ENCODE peak calls at places on chromosomes 7 and 10, in seven cellular contexts. One of them, this sample, is unnamed.

GRCh38 chr7:151408839-151409554 is 841 bp downstream of the WDR86 start:
- DNase-seq in OCI-LY7: peak
- DNase-seq in GM06990: no peak
- DNase-seq in GM13976: no peak
- DNase-seq in left ventricle myocardium inferior: no peak
- DNase-seq in AG09309: no peak
- DNase-seq in foreskin fibroblast: no peak
- DNase-seq in this sample: no peak

GRCh38 chr7:132035517-132036362 is 479.3 kb upstream of the PODXL start:
- DNase-seq in GM06990: no peak
- DNase-seq in OCI-LY7: no peak
- DNase-seq in AG09309: no peak
- DNase-seq in left ventricle myocardium inferior: no peak
- DNase-seq in GM13976: no peak
- DNase-seq in foreskin fibroblast: no peak
- DNase-seq in this sample: no peak

GRCh38 chr10:51389415-51390342 is 309.7 kb downstream of the CSTF2T start:
- DNase-seq in AG09309: peak
- DNase-seq in foreskin fibroblast: peak
- DNase-seq in OCI-LY7: peak
- DNase-seq in left ventricle myocardium inferior: peak
- DNase-seq in GM13976: peak
- DNase-seq in GM06990: no peak
- DNase-seq in this sample: peak

GRCh38 chr10:124097883-124098282 is 4.5 kb upstream of the CHST15 start:
- DNase-seq in left ventricle myocardium inferior: no peak
- DNase-seq in GM13976: no peak
- DNase-seq in AG09309: no peak
- DNase-seq in OCI-LY7: no peak
- DNase-seq in GM06990: no peak
- DNase-seq in foreskin fibroblast: no peak
- DNase-seq in this sample: no peak

GRCh38 chr7:27225005-27225934 is 17.3 kb upstream of the EVX1 start:
- DNase-seq in OCI-LY7: no peak
- DNase-seq in GM13976: no peak
- DNase-seq in AG09309: no peak
- DNase-seq in foreskin fibroblast: no peak
- DNase-seq in left ventricle myocardium inferior: no peak
- DNase-seq in GM06990: no peak
- DNase-seq in this sample: no peak

GRCh38 chr7:130360518-130360917 is 15.9 kb downstream of the CPA5 start:
- DNase-seq in GM13976: no peak
- DNase-seq in left ventricle myocardium inferior: no peak
- DNase-seq in AG09309: no peak
- DNase-seq in OCI-LY7: no peak
- DNase-seq in GM06990: no peak
- DNase-seq in foreskin fibroblast: no peak
- DNase-seq in this sample: no peak

GRCh38 chr7:131166066-131166465 is 161.6 kb upstream of the MKLN1 start:
- DNase-seq in GM06990: no peak
- DNase-seq in foreskin fibroblast: peak
- DNase-seq in OCI-LY7: no peak
- DNase-seq in left ventricle myocardium inferior: no peak
- DNase-seq in AG09309: peak
- DNase-seq in GM13976: no peak
- DNase-seq in this sample: no peak

GRCh38 chr10:90917231-90917967 is 3.5 kb downstream of the ANKRD1 start:
- DNase-seq in OCI-LY7: no peak
- DNase-seq in GM13976: no peak
- DNase-seq in left ventricle myocardium inferior: no peak
- DNase-seq in GM06990: no peak
- DNase-seq in foreskin fibroblast: no peak
- DNase-seq in AG09309: no peak
- DNase-seq in this sample: no peak

GRCh38 chr10:102120142-102120986 is at the start of gene LDB1:
- DNase-seq in foreskin fibroblast: peak
- DNase-seq in left ventricle myocardium inferior: peak
- DNase-seq in OCI-LY7: peak
- DNase-seq in GM13976: peak
- DNase-seq in GM06990: peak
- DNase-seq in AG09309: no peak
- DNase-seq in this sample: peak

GRCh38 chr10:108385963-108386362 is 1221.5 kb upstream of the SORCS1 start:
- DNase-seq in GM13976: no peak
- DNase-seq in GM06990: no peak
- DNase-seq in left ventricle myocardium inferior: no peak
- DNase-seq in OCI-LY7: no peak
- DNase-seq in foreskin fibroblast: no peak
- DNase-seq in AG09309: no peak
- DNase-seq in this sample: no peak

GRCh38 chr7:30184804-30185487 is 50.2 kb downstream of the MTURN start:
- DNase-seq in left ventricle myocardium inferior: peak
- DNase-seq in GM06990: peak
- DNase-seq in AG09309: no peak
- DNase-seq in foreskin fibroblast: peak
- DNase-seq in OCI-LY7: no peak
- DNase-seq in GM13976: no peak
- DNase-seq in this sample: peak

GRCh38 chr7:91351374-91351773 is 87.1 kb downstream of the FZD1 start:
- DNase-seq in foreskin fibroblast: peak
- DNase-seq in GM06990: no peak
- DNase-seq in OCI-LY7: no peak
- DNase-seq in GM13976: no peak
- DNase-seq in left ventricle myocardium inferior: no peak
- DNase-seq in AG09309: no peak
- DNase-seq in this sample: no peak

GRCh38 chr10:33212061-33212748 is 122.3 kb downstream of the NRP1 start:
- DNase-seq in AG09309: no peak
- DNase-seq in GM06990: no peak
- DNase-seq in OCI-LY7: no peak
- DNase-seq in foreskin fibroblast: peak
- DNase-seq in GM13976: no peak
- DNase-seq in left ventricle myocardium inferior: no peak
- DNase-seq in this sample: no peak

GRCh38 chr7:22728416-22729029 is 1.5 kb downstream of the IL6 start:
- DNase-seq in AG09309: no peak
- DNase-seq in foreskin fibroblast: peak
- DNase-seq in OCI-LY7: peak
- DNase-seq in left ventricle myocardium inferior: no peak
- DNase-seq in GM13976: peak
- DNase-seq in GM06990: no peak
- DNase-seq in this sample: no peak

GRCh38 chr10:113283189-113283588 is 269.7 kb upstream of the HABP2 start:
- DNase-seq in left ventricle myocardium inferior: no peak
- DNase-seq in GM13976: no peak
- DNase-seq in foreskin fibroblast: no peak
- DNase-seq in GM06990: no peak
- DNase-seq in OCI-LY7: no peak
- DNase-seq in AG09309: no peak
- DNase-seq in this sample: no peak

GRCh38 chr7:85160223-85160622 is 26.6 kb downstream of the SEMA3D start:
- DNase-seq in foreskin fibroblast: peak
- DNase-seq in AG09309: peak
- DNase-seq in GM06990: no peak
- DNase-seq in OCI-LY7: no peak
- DNase-seq in left ventricle myocardium inferior: no peak
- DNase-seq in GM13976: no peak
- DNase-seq in this sample: no peak

GRCh38 chr7:28662236-28662635 is 249.9 kb downstream of the CREB5 start:
- DNase-seq in left ventricle myocardium inferior: no peak
- DNase-seq in AG09309: no peak
- DNase-seq in GM06990: peak
- DNase-seq in GM13976: no peak
- DNase-seq in OCI-LY7: no peak
- DNase-seq in foreskin fibroblast: no peak
- DNase-seq in this sample: no peak

GRCh38 chr7:17848516-17848915 is 91.8 kb downstream of the SNX13 start:
- DNase-seq in left ventricle myocardium inferior: no peak
- DNase-seq in GM06990: no peak
- DNase-seq in GM13976: no peak
- DNase-seq in AG09309: no peak
- DNase-seq in OCI-LY7: no peak
- DNase-seq in foreskin fibroblast: no peak
- DNase-seq in this sample: no peak

GRCh38 chr7:44539669-44540516 is 1.2 kb downstream of the NPC1L1 start:
- DNase-seq in GM13976: peak
- DNase-seq in foreskin fibroblast: no peak
- DNase-seq in left ventricle myocardium inferior: no peak
- DNase-seq in OCI-LY7: no peak
- DNase-seq in AG09309: no peak
- DNase-seq in GM06990: no peak
- DNase-seq in this sample: no peak

GRCh38 chr10:93874309-93875031 is 19.3 kb upstream of the SLC35G1 start:
- DNase-seq in GM06990: no peak
- DNase-seq in AG09309: no peak
- DNase-seq in left ventricle myocardium inferior: no peak
- DNase-seq in foreskin fibroblast: no peak
- DNase-seq in GM13976: no peak
- DNase-seq in OCI-LY7: no peak
- DNase-seq in this sample: no peak

GRCh38 chr10:110820321-110820814 is 51.4 kb upstream of the PDCD4 start:
- DNase-seq in AG09309: no peak
- DNase-seq in GM13976: no peak
- DNase-seq in foreskin fibroblast: peak
- DNase-seq in OCI-LY7: no peak
- DNase-seq in left ventricle myocardium inferior: peak
- DNase-seq in GM06990: no peak
- DNase-seq in this sample: peak

GRCh38 chr10:101837753-101838152 is 5.8 kb downstream of the KCNIP2 start:
- DNase-seq in OCI-LY7: no peak
- DNase-seq in foreskin fibroblast: no peak
- DNase-seq in left ventricle myocardium inferior: no peak
- DNase-seq in AG09309: no peak
- DNase-seq in GM06990: no peak
- DNase-seq in GM13976: no peak
- DNase-seq in this sample: no peak

GRCh38 chr10:122303271-122304053 is 32.4 kb downstream of the BTBD16 start:
- DNase-seq in AG09309: no peak
- DNase-seq in foreskin fibroblast: no peak
- DNase-seq in OCI-LY7: no peak
- DNase-seq in GM13976: no peak
- DNase-seq in left ventricle myocardium inferior: no peak
- DNase-seq in GM06990: no peak
- DNase-seq in this sample: no peak

GRCh38 chr7:149126662-149127321 is 668 bp upstream of the ZNF425 start:
- DNase-seq in foreskin fibroblast: peak
- DNase-seq in left ventricle myocardium inferior: peak
- DNase-seq in GM13976: peak
- DNase-seq in GM06990: peak
- DNase-seq in AG09309: no peak
- DNase-seq in OCI-LY7: peak
- DNase-seq in this sample: peak

GRCh38 chr7:159091041-159091440 is 53.6 kb downstream of the VIPR2 start:
- DNase-seq in OCI-LY7: no peak
- DNase-seq in foreskin fibroblast: no peak
- DNase-seq in GM06990: no peak
- DNase-seq in AG09309: no peak
- DNase-seq in GM13976: no peak
- DNase-seq in left ventricle myocardium inferior: no peak
- DNase-seq in this sample: no peak

GRCh38 chr7:73429218-73429617 is 4.4 kb upstream of the FZD9 start:
- DNase-seq in GM13976: no peak
- DNase-seq in GM06990: no peak
- DNase-seq in OCI-LY7: no peak
- DNase-seq in left ventricle myocardium inferior: no peak
- DNase-seq in AG09309: no peak
- DNase-seq in foreskin fibroblast: peak
- DNase-seq in this sample: no peak

GRCh38 chr10:102927311-102928010 is 9.4 kb downstream of the CNNM2 start:
- DNase-seq in GM06990: no peak
- DNase-seq in foreskin fibroblast: no peak
- DNase-seq in GM13976: no peak
- DNase-seq in AG09309: no peak
- DNase-seq in left ventricle myocardium inferior: no peak
- DNase-seq in OCI-LY7: no peak
- DNase-seq in this sample: no peak

GRCh38 chr7:94043299-94043698 is 39.1 kb upstream of the BET1 start:
- DNase-seq in OCI-LY7: no peak
- DNase-seq in GM06990: no peak
- DNase-seq in AG09309: peak
- DNase-seq in GM13976: no peak
- DNase-seq in foreskin fibroblast: peak
- DNase-seq in left ventricle myocardium inferior: no peak
- DNase-seq in this sample: no peak

GRCh38 chr7:157468221-157469111 is 131.7 kb downstream of the DNAJB6 start:
- DNase-seq in AG09309: no peak
- DNase-seq in foreskin fibroblast: no peak
- DNase-seq in GM13976: no peak
- DNase-seq in OCI-LY7: no peak
- DNase-seq in GM06990: no peak
- DNase-seq in left ventricle myocardium inferior: no peak
- DNase-seq in this sample: no peak

GRCh38 chr10:132302911-132303310 is 4.8 kb downstream of the STK32C start:
- DNase-seq in left ventricle myocardium inferior: no peak
- DNase-seq in foreskin fibroblast: no peak
- DNase-seq in OCI-LY7: no peak
- DNase-seq in GM06990: no peak
- DNase-seq in AG09309: no peak
- DNase-seq in GM13976: no peak
- DNase-seq in this sample: no peak
- TF ChIP-seq CTCF in left ventricle myocardium inferior: no peak
- TF ChIP-seq CTCF in foreskin fibroblast: no peak
- TF ChIP-seq CTCF in OCI-LY7: no peak
- TF ChIP-seq CTCF in GM06990: no peak
- TF ChIP-seq CTCF in AG09309: no peak
- TF ChIP-seq CTCF in GM13976: no peak
- TF ChIP-seq CTCF in this sample: no peak

GRCh38 chr10:22340362-22341189 is 4.7 kb upstream of the SPAG6 start:
- DNase-seq in left ventricle myocardium inferior: peak
- DNase-seq in foreskin fibroblast: peak
- DNase-seq in GM06990: peak
- DNase-seq in GM13976: peak
- DNase-seq in AG09309: no peak
- DNase-seq in OCI-LY7: peak
- DNase-seq in this sample: peak
- TF ChIP-seq CTCF in left ventricle myocardium inferior: no peak
- TF ChIP-seq CTCF in foreskin fibroblast: no peak
- TF ChIP-seq CTCF in GM06990: no peak
- TF ChIP-seq CTCF in GM13976: no peak
- TF ChIP-seq CTCF in AG09309: no peak
- TF ChIP-seq CTCF in OCI-LY7: no peak
- TF ChIP-seq CTCF in this sample: no peak

DNA sequence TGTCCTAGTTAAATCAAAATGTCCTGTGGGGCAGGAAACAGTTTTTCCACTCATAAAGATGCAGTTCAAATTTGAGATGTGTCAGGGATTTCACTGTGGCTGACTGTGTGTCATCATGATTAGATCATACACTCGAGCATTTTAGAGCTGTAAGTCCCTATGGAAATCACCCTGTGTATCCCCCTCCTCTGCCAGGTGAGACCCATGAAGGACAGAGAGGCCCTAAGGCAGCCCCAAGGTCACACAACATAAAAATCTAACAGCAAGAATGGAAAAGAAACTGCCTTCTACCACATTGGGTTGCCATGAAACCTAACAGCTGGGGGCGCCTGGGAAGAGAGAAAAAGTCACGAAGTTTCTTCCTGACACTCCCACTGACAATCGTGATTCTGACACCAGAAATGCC is 135.8 kb downstream of the KCNMA1 start:
- DNase-seq in AG09309: no peak
- DNase-seq in left ventricle myocardium inferior: no peak
- DNase-seq in GM13976: no peak
- DNase-seq in GM06990: no peak
- DNase-seq in OCI-LY7: no peak
- DNase-seq in foreskin fibroblast: no peak
- DNase-seq in this sample: no peak
- TF ChIP-seq CTCF in AG09309: peak
- TF ChIP-seq CTCF in left ventricle myocardium inferior: no peak
- TF ChIP-seq CTCF in GM13976: no peak
- TF ChIP-seq CTCF in GM06990: peak
- TF ChIP-seq CTCF in OCI-LY7: no peak
- TF ChIP-seq CTCF in foreskin fibroblast: no peak
- TF ChIP-seq CTCF in this sample: no peak

GRCh38 chr7:2482725-2483451 is 6.7 kb upstream of the GRIFIN start:
- DNase-seq in foreskin fibroblast: no peak
- DNase-seq in OCI-LY7: no peak
- DNase-seq in GM06990: no peak
- DNase-seq in left ventricle myocardium inferior: no peak
- DNase-seq in AG09309: no peak
- DNase-seq in GM13976: no peak
- DNase-seq in this sample: no peak
- TF ChIP-seq CTCF in foreskin fibroblast: no peak
- TF ChIP-seq CTCF in OCI-LY7: peak
- TF ChIP-seq CTCF in GM06990: peak
- TF ChIP-seq CTCF in left ventricle myocardium inferior: no peak
- TF ChIP-seq CTCF in AG09309: no peak
- TF ChIP-seq CTCF in GM13976: no peak
- TF ChIP-seq CTCF in this sample: no peak